ENCODE peak calls at places on chromosomes 7 and 10, in five cellular contexts. P, Y, B, R and U are unnamed samples.

GRCh38 chr10:11509036-11509435 is 102.4 kb downstream of the USP6NL start:
- DNase-seq in Y (no peak), P (no peak), R (no peak), B (no peak), U (no peak)

GRCh38 chr7:134763960-134764359 is 15.5 kb upstream of the CALD1 start:
- DNase-seq in B (no peak), Y (peak), R (no peak), P (no peak), U (no peak)

GRCh38 chr7:159192761-159193453 is 48.2 kb upstream of the VIPR2 start:
- DNase-seq in P (no peak), R (no peak), Y (no peak), B (no peak), U (no peak)

GRCh38 chr10:16952610-16953009 is 135.4 kb upstream of the RSU1 start:
- DNase-seq in Y (no peak), P (no peak), B (no peak), R (no peak), U (no peak)

GRCh38 chr10:109831846-109832245 is 91.5 kb downstream of the XPNPEP1 start:
- DNase-seq in Y (no peak), R (no peak), B (no peak), P (no peak), U (no peak)

GRCh38 chr10:76643465-76643864 is 994.1 kb downstream of the KCNMA1 start:
- DNase-seq in B (no peak), R (no peak), Y (peak), P (no peak), U (no peak)

GRCh38 chr10:63866747-63867140 is 345.5 kb downstream of the REEP3 start:
- DNase-seq in Y (no peak), P (peak), B (no peak), R (peak), U (no peak)

GRCh38 chr10:44981172-44982113 is 2.8 kb upstream of the DEPP1 start:
- DNase-seq in P (peak), Y (no peak), B (peak), R (peak), U (peak)

GRCh38 chr7:117169907-117170306 is 153.0 kb downstream of the WNT2 start:
- DNase-seq in B (peak), P (no peak), Y (no peak), R (no peak), U (no peak)

GRCh38 chr7:21154592-21154991 is 273.3 kb upstream of the SP4 start:
- DNase-seq in B (no peak), P (no peak), Y (no peak), R (no peak), U (no peak)

GRCh38 chr7:151060416-151061234 is 1.2 kb downstream of the SLC4A2 start:
- DNase-seq in Y (no peak), R (peak), B (no peak), P (peak), U (no peak)

GRCh38 chr7:33062023-33062781 is at the start of gene NT5C3A:
- DNase-seq in R (peak), B (peak), Y (no peak), P (peak), U (no peak)

GRCh38 chr10:16519908-16520861 is 1.5 kb downstream of the C1QL3 start:
- DNase-seq in Y (no peak), R (no peak), P (peak), B (no peak), U (no peak)

GRCh38 chr10:24821986-24822385 is 98.3 kb upstream of the ARHGAP21 start:
- DNase-seq in Y (no peak), R (peak), B (no peak), P (peak), U (peak)

GRCh38 chr10:122441961-122442360 is 12.5 kb upstream of the ARMS2 start:
- DNase-seq in Y (no peak), B (no peak), P (peak), R (peak), U (no peak)

GRCh38 chr7:30412810-30413504 is 65.6 kb downstream of the NOD1 start:
- DNase-seq in Y (no peak), P (peak), R (peak), B (no peak), U (peak)

GRCh38 chr7:35781767-35782515 is 18.9 kb upstream of the SEPTIN7 start:
- DNase-seq in P (no peak), Y (no peak), R (no peak), B (no peak), U (no peak)

GRCh38 chr10:30115391-30116253 is 56.2 kb upstream of the JCAD start:
- DNase-seq in Y (no peak), R (peak), P (no peak), B (no peak), U (no peak)

DNA sequence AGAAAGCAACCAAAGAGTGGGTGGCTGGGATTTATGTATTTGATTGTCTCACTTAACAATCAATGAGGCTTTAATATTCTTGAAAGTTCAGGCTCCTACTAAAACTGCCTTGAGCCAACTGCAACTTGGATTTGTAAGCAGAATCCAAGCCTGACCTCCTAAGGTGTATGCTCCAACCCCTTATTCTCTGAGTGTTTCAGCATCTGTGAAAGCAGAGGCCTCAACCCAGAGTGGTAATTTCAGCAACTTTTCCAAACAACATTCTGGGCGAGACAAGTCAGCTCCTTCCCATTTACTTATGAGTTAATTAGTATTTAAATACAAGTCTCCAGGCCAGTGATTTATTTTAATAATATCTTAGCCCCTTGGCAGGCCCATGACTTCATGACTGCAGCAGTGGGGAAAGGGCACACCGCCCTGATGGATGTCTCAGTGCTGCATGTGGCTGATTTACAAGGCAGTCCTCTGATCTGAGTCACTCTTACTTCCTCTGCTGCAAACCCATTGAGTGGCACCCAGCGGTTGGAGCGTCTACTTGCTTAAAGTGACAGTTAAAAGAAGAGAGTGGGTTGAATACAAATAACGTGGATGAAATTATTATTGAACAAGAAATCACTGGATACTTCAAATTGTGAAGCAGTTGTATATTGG is 209.1 kb downstream of the TRIL start:
- DNase-seq in B (no peak), P (no peak), Y (no peak), R (peak), U (no peak)
- TF ChIP-seq CTCF in B (no peak), P (no peak), Y (no peak), R (peak), U (no peak)

GRCh38 chr7:130904031-130904757 is 170.2 kb upstream of the KLF14 start:
- DNase-seq in P (peak), R (peak), B (no peak), Y (no peak), U (peak)

GRCh38 chr7:130902755-130903357 is 168.8 kb upstream of the KLF14 start:
- DNase-seq in B (no peak), R (no peak), P (peak), Y (no peak), U (no peak)

GRCh38 chr7:130901209-130901783 is 167.3 kb upstream of the KLF14 start:
- DNase-seq in B (peak), Y (peak), P (peak), R (peak), U (peak)

GRCh38 chr7:130904792-130905191 is 170.8 kb upstream of the KLF14 start:
- DNase-seq in Y (no peak), R (no peak), B (no peak), P (peak), U (no peak)

DNA sequence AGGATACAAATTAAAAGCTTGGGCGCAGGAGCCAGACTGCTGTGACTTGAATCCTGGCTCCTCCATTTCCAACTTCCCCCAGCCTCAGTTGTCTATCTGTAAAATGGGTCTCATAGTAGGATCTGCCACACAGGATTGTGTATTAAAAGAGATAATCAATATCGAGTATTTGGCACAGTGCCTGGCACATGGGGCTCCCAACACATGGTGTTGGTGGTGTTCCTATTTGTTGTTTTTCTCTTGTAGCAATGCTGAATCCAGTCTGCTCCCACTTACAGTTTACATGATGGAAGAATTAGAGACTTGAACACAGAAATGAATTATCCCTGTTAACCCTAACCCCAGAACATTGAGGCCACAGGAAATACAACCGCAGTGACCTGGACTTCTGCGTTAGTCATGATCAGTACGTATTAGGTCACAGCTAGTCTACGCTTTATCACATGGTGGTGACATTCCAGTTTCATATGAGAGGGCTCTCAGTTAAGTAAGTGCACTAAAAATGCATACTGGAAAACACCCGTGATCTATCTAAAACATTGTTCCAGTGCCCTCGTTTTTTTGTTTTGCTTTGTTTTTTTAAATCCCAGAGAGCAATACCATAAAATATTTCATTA is 169.5 kb upstream of the KLF14 start:
- DNase-seq in B (no peak), Y (no peak), P (peak), R (peak), U (peak)
- H3K4me3 ChIP-seq in B (no peak), Y (no peak), P (peak), R (no peak), U (no peak)

DNA sequence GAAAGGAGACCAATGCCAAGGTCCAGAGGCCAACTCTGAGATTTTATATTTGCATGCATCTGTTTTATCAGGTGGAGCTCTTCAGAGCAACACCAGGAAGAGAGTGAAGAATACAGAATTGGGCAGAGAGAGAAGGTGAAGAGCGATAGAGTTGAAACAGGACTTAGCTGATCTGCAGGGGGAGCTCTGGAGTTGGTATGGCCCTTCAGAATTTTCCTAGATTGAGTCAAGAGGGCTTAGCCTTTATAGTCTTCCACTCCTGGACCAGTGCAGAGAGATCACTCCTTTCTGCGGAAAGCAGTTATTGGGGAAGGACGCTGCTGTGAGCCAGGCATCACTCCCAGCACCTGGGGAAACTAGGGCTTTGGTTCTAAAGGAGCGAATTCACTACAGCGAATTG is 105.0 kb upstream of the DGKB start:
- DNase-seq in Y (no peak), P (peak), B (no peak), R (peak), U (no peak)
- TF ChIP-seq CTCF in Y (no peak), P (peak), B (no peak), R (peak), U (peak)

GRCh38 chr7:77540402-77540822 is 3.3 kb downstream of the PTPN12 start:
- DNase-seq in P (no peak), Y (no peak), B (no peak), R (no peak), U (no peak)
- H3K4me3 ChIP-seq in P (no peak), Y (peak), B (peak), R (no peak), U (no peak)

DNA sequence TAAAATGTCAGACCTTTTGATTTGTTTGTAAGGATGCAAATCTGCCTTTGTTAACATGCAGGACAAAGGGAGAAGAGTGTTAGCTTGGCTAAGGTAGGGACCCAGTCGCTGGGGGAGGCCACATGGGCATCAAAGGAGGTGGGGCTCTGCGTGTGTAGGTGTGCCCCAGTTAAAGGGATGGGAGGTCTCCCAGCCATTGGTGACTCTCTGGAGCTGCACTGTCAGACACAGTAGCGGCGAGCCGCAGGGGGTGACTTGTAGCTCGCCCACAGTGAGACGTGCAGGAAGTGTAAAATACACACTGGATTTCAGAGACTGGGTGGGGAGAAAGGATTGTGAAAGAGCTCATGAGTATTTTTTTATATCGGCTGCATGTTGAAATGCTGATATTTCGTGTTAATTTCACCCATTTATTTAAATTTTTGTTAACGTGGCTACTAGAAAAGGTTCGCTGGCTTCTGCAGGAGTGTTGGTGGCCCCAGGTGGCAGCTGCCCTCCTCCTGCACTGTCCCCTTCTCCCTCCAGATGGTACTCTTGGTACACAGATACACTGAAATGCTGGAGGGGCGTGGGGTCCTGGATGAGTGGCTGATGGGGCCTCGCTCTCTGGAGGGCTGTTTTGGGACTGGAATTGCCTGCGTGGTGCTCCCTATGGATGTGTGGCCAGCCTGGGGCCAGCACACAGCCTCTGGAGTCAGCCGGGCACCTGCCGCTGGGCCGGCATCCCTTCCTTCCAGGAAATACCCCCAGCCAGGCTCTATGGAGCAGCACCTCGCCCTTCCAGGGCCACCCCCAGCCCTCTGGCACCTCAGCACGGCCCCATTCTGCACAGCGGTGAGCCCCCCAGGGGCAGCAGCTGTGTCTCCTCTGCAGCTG is 59.2 kb downstream of the LHPP start:
- DNase-seq in R (no peak), Y (no peak), B (no peak), P (no peak), U (no peak)
- TF ChIP-seq CTCF in R (no peak), Y (no peak), B (no peak), P (no peak), U (no peak)

GRCh38 chr7:19107392-19108147 is 9.9 kb downstream of the TWIST1 start:
- DNase-seq in Y (no peak), P (peak), R (peak), B (peak), U (no peak)
- H3K4me3 ChIP-seq in Y (peak), P (peak), R (peak), B (peak), U (peak)

GRCh38 chr10:73232887-73233286 is 14.2 kb downstream of the DNAJC9 start:
- DNase-seq in B (no peak), Y (no peak), P (no peak), R (no peak), U (no peak)
- TF ChIP-seq CTCF in B (no peak), Y (no peak), P (no peak), R (no peak), U (no peak)

DNA sequence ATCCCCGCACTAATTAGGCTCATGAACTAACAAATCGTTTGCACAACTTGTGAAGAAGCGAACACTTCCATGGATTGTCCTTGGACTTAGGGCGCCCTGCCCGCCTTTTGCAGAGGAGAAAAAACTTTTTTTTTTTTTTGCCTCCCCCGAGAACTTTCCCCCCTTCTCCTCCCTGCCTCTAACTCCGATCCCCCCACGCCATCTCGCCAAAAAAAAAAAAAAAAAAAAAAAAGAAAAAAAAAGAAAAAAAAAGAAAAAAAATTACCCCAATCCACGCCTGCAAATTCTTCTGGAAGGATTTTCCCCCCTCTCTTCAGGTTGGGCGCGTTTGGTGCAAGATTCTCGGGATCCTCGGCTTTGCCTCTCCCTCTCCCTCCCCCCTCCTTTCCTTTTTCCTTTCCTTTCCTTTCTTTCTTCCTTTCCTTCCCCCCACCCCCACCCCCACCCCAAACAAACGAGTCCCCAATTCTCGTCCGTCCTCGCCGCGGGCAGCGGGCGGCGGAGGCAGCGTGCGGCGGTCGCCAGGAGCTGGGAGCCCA is at the start of gene EMX2:
- DNase-seq in B (no peak), R (no peak), Y (no peak), P (no peak), U (no peak)
- H3K4me3 ChIP-seq in B (peak), R (peak), Y (peak), P (peak), U (peak)